ENCODE peak calls at places on chromosome 2, in six cellular contexts. J, C, X, G, U and S are unnamed samples.

GRCh38 chr2:41222593-41222992 is 770.7 kb upstream of the SLC8A1 start:
- DNase-seq in J (no peak), C (no peak), X (no peak), G (no peak), U (no peak), S (no peak)

GRCh38 chr2:151071382-151071781 is 190.3 kb downstream of the RBM43 start:
- DNase-seq in J (peak; percentile 72), C (no peak), X (peak; percentile 73), G (no peak), U (peak; percentile 15), S (peak; percentile 45)

GRCh38 chr2:176139170-176139611 is 9.7 kb downstream of the HOXD8 start:
- DNase-seq in J (no peak), C (no peak), X (no peak), G (no peak), U (no peak), S (no peak)

GRCh38 chr2:201448701-201449100 is 2.6 kb downstream of the TRAK2 start:
- DNase-seq in J (no peak), C (no peak), X (no peak), G (no peak), U (peak; percentile 44), S (no peak)

GRCh38 chr2:201962766-201963555 is 70.7 kb upstream of the FZD7 start:
- DNase-seq in J (no peak), C (no peak), X (no peak), G (no peak), U (no peak), S (no peak)

GRCh38 chr2:29273704-29274611 is 158.7 kb downstream of the CLIP4 start:
- DNase-seq in J (no peak), C (no peak), X (no peak), G (no peak), U (no peak), S (no peak)

GRCh38 chr2:64944484-64944883 is 44.7 kb upstream of the SLC1A4 start:
- DNase-seq in J (no peak), C (no peak), X (no peak), G (no peak), U (no peak), S (no peak)

GRCh38 chr2:160033732-160034392 is 28.6 kb downstream of the PLA2R1 start:
- DNase-seq in J (peak; percentile 94), C (peak; percentile 47), X (peak; percentile 79), G (no peak), U (no peak), S (no peak)

GRCh38 chr2:55156326-55156725 is 75.8 kb downstream of the CLHC1 start:
- DNase-seq in J (peak; percentile 39), C (peak; percentile 45), X (peak; percentile 16), G (no peak), U (no peak), S (no peak)